ENCODE peak calls at places on chromosome 5, in eight cellular contexts. S is activated CD4-positive, alpha-beta T cell treated with anti-CD3 and anti-CD28 coated beads for 1 hour; K is NCI-H82; T is small intestine; F is NCI-H1092 treated with DMSO at 0.1 percent for 48 hours; Q is amniotic epithelial cell; E is H9; Z is NCI-H1436. L is an unnamed sample.

GRCh38 chr5:142611154-142611553 is 74.7 kb downstream of the FGF1 start:
- DNase-seq in Z (peak; percentile 46), T (peak; percentile 66), E (peak; percentile 84), S (peak; percentile 38), Q (peak; percentile 61), F (peak; percentile 33), K (peak; percentile 68), L (peak; percentile 68)

GRCh38 chr5:59206132-59206581 is 623.3 kb downstream of the RAB3C start:
- DNase-seq in S (no peak), F (no peak), K (no peak), T (no peak), Q (peak; percentile 98), E (no peak), Z (no peak), L (no peak)

GRCh38 chr5:9265391-9266287 is 280.2 kb downstream of the SEMA5A start:
- DNase-seq in F (no peak), S (no peak), T (no peak), E (peak; percentile 63), Z (no peak), K (no peak), Q (peak; percentile 98), L (peak; percentile 87)

GRCh38 chr5:98490348-98490747 is 283.1 kb upstream of the RGMB start:
- DNase-seq in E (no peak), F (no peak), Z (no peak), K (no peak), Q (no peak), T (no peak), S (no peak), L (no peak)

GRCh38 chr5:164326219-164326618 is 820.8 kb downstream of the MAT2B start:
- DNase-seq in Z (no peak), Q (no peak), T (no peak), F (no peak), E (no peak), S (no peak), K (peak; percentile 8), L (no peak)

GRCh38 chr5:179160584-179160983 is 100.4 kb downstream of the ZNF354C start:
- DNase-seq in Z (no peak), S (no peak), F (no peak), Q (peak; percentile 31), T (no peak), E (peak; percentile 2), K (no peak), L (no peak)

GRCh38 chr5:116482394-116482793 is 92.2 kb downstream of the SEMA6A start:
- DNase-seq in K (no peak), T (no peak), Q (peak; percentile 64), S (no peak), E (no peak), F (no peak), Z (no peak), L (peak; percentile 9)

GRCh38 chr5:56763711-56764466 is 51.5 kb upstream of the MAP3K1 start:
- DNase-seq in Z (no peak), F (peak; percentile 13), E (no peak), S (no peak), Q (peak; percentile 96), T (no peak), K (no peak), L (no peak)

GRCh38 chr5:73198833-73199592 is 26.0 kb downstream of the TMEM174 start:
- DNase-seq in Q (no peak), E (no peak), S (no peak), K (no peak), F (no peak), Z (no peak), T (no peak), L (no peak)

GRCh38 chr5:124403281-124403680 is 343.2 kb downstream of the ZNF608 start:
- DNase-seq in E (no peak), S (no peak), Q (no peak), K (no peak), F (no peak), T (peak; percentile 58), Z (no peak), L (no peak)

GRCh38 chr5:137629646-137630045 is 106.2 kb downstream of the KLHL3 start:
- DNase-seq in Z (peak; percentile 48), S (no peak), E (peak; percentile 53), F (peak; percentile 56), K (peak; percentile 79), T (peak; percentile 58), Q (peak; percentile 58), L (peak; percentile 75)

GRCh38 chr5:27908341-27908740 is 870.0 kb upstream of the CDH9 start:
- DNase-seq in T (no peak), Z (no peak), K (no peak), E (no peak), F (no peak), Q (no peak), S (no peak), L (no peak)

GRCh38 chr5:42057254-42057690 is 132.2 kb downstream of the FBXO4 start:
- DNase-seq in Q (peak; percentile 24), Z (peak; percentile 4), F (peak; percentile 50), K (peak; percentile 57), T (peak; percentile 39), E (peak; percentile 73), S (peak; percentile 32), L (peak; percentile 36)

GRCh38 chr5:143355710-143356109 is 47.8 kb downstream of the NR3C1 start:
- DNase-seq in Z (peak; percentile 57), S (peak; percentile 31), E (no peak), F (peak; percentile 32), Q (peak; percentile 97), T (peak; percentile 79), K (peak; percentile 56), L (peak; percentile 73)

GRCh38 chr5:90410178-90410762 is 714 bp upstream of the CETN3 start:
- DNase-seq in T (no peak), K (peak; percentile 65), E (no peak), Q (no peak), S (no peak), Z (no peak), F (peak; percentile 35), L (no peak)

GRCh38 chr5:68182094-68182493 is 33.5 kb upstream of the PIK3R1 start:
- DNase-seq in T (peak; percentile 22), F (no peak), Z (no peak), K (no peak), S (no peak), E (no peak), Q (no peak), L (no peak)

GRCh38 chr5:15956622-15957021 is 223.0 kb downstream of the MARCHF11 start:
- DNase-seq in T (no peak), Z (no peak), Q (no peak), E (no peak), F (no peak), K (no peak), S (no peak), L (no peak)

GRCh38 chr5:2068515-2068914 is 185.8 kb upstream of the IRX4 start:
- DNase-seq in K (no peak), E (no peak), T (no peak), S (no peak), Q (no peak), F (no peak), Z (no peak), L (no peak)

GRCh38 chr5:63070001-63070400 is 491.4 kb downstream of the LRRC70 start:
- DNase-seq in Q (no peak), Z (no peak), S (no peak), F (no peak), E (no peak), K (no peak), T (no peak), L (no peak)

GRCh38 chr5:111719773-111720172 is 37.2 kb downstream of the NREP start:
- DNase-seq in S (no peak), E (no peak), F (no peak), Z (no peak), T (no peak), K (peak; percentile 91), Q (no peak), L (no peak)

GRCh38 chr5:36669015-36669651 is 62.7 kb downstream of the SLC1A3 start:
- DNase-seq in Z (no peak), T (no peak), S (no peak), F (no peak), K (no peak), Q (peak; percentile 86), E (no peak), L (no peak)

GRCh38 chr5:107604990-107605389 is 65.7 kb downstream of the EFNA5 start:
- DNase-seq in S (no peak), K (peak; percentile 74), F (no peak), E (no peak), Z (no peak), T (no peak), Q (no peak), L (peak; percentile 6)

GRCh38 chr5:120818128-120818527 is 354.0 kb downstream of the PRR16 start:
- DNase-seq in E (no peak), Q (no peak), K (no peak), T (no peak), Z (no peak), S (no peak), F (no peak), L (no peak)

GRCh38 chr5:135213466-135214239 is 179.6 kb upstream of the PITX1 start:
- DNase-seq in K (no peak), Z (no peak), Q (no peak), T (no peak), E (peak; percentile 22), S (no peak), F (no peak), L (no peak)

GRCh38 chr5:150809363-150809762 is 30.8 kb downstream of the SMIM3 start:
- DNase-seq in Z (no peak), Q (no peak), F (no peak), E (no peak), S (no peak), K (no peak), T (no peak), L (no peak)

GRCh38 chr5:84603557-84604185 is 219.0 kb upstream of the EDIL3 start:
- DNase-seq in Z (no peak), T (no peak), K (no peak), S (no peak), E (no peak), Q (peak; percentile 93), F (no peak), L (peak; percentile 14)

GRCh38 chr5:168935183-168935582 is 356.0 kb upstream of the PANK3 start:
- DNase-seq in Z (no peak), E (no peak), F (no peak), S (no peak), Q (peak; percentile 76), K (no peak), T (no peak), L (no peak)

GRCh38 chr5:137708796-137709559 is 26.9 kb downstream of the KLHL3 start:
- DNase-seq in Q (no peak), F (peak; percentile 89), Z (no peak), S (no peak), K (no peak), E (no peak), T (no peak), L (no peak)